ENCODE peak calls at places on chromosomes 5 and 9, in nine cellular contexts. M, R, Q, K, F, Y, J, N and U are unnamed samples.

GRCh38 chr9:85605905-85606304 is 135.8 kb downstream of the AGTPBP1 start:
- DNase-seq in M (no peak), R (no peak), Q (no peak), K (no peak), F (no peak), Y (no peak), J (no peak), N (no peak), U (no peak)

GRCh38 chr5:14551211-14551610 is 30.4 kb upstream of the OTULINL start:
- DNase-seq in M (no peak), R (no peak), Q (no peak), K (no peak), F (no peak), Y (no peak), J (no peak), N (no peak), U (no peak)

GRCh38 chr9:72586388-72587160 is 65.2 kb downstream of the TMC1 start:
- DNase-seq in M (peak; percentile 88), R (peak; percentile 91), Q (peak; percentile 89), K (peak; percentile 37), F (peak; percentile 51), Y (no peak), J (peak; percentile 92), N (no peak), U (no peak)

GRCh38 chr9:135218331-135219225 is 131.1 kb downstream of the OLFM1 start:
- DNase-seq in M (no peak), R (no peak), Q (no peak), K (no peak), F (no peak), Y (no peak), J (no peak), N (peak; percentile 60), U (no peak)

GRCh38 chr9:110142868-110143866 is 64.8 kb downstream of the C9orf152 start:
- DNase-seq in M (peak; percentile 43), R (no peak), Q (no peak), K (no peak), F (no peak), Y (peak; percentile 37), J (peak; percentile 46), N (no peak), U (no peak)

GRCh38 chr9:73023025-73023541 is 70.2 kb upstream of the ALDH1A1 start:
- DNase-seq in M (peak; percentile 79), R (peak; percentile 81), Q (peak; percentile 81), K (peak; percentile 27), F (peak; percentile 38), Y (peak; percentile 42), J (peak; percentile 82), N (no peak), U (no peak)

GRCh38 chr9:136051568-136052432 is 43.3 kb downstream of the NACC2 start:
- DNase-seq in M (peak; percentile 87), R (peak; percentile 97), Q (peak; percentile 94), K (peak; percentile 80), F (no peak), Y (no peak), J (peak; percentile 92), N (peak; percentile 85), U (peak; percentile 60)

GRCh38 chr5:36366883-36367282 is 65.2 kb upstream of the RANBP3L start:
- DNase-seq in M (peak; percentile 61), R (no peak), Q (peak; percentile 20), K (no peak), F (no peak), Y (no peak), J (peak; percentile 44), N (no peak), U (no peak)

GRCh38 chr5:43008369-43009158 is 31.6 kb downstream of the ANXA2R start:
- DNase-seq in M (peak; percentile 96), R (peak; percentile 94), Q (peak; percentile 96), K (peak; percentile 79), F (no peak), Y (peak; percentile 92), J (peak; percentile 91), N (peak; percentile 62), U (no peak)

GRCh38 chr5:4142842-4143241 is 547.2 kb downstream of the IRX1 start:
- DNase-seq in M (no peak), R (no peak), Q (no peak), K (no peak), F (no peak), Y (no peak), J (no peak), N (no peak), U (no peak)

GRCh38 chr5:75465480-75465879 is 45.9 kb downstream of the CERT1 start:
- DNase-seq in M (peak; percentile 93), R (no peak), Q (peak; percentile 17), K (no peak), F (no peak), Y (no peak), J (peak; percentile 77), N (no peak), U (no peak)

GRCh38 chr9:112971415-112971814 is 40.6 kb downstream of the ZNF883 start:
- DNase-seq in M (peak; percentile 15), R (peak; percentile 22), Q (no peak), K (no peak), F (no peak), Y (no peak), J (peak; percentile 2), N (no peak), U (no peak)

GRCh38 chr5:175753536-175753890 is 95.6 kb downstream of the HRH2 start:
- DNase-seq in M (no peak), R (no peak), Q (no peak), K (no peak), F (no peak), Y (no peak), J (no peak), N (no peak), U (no peak)

GRCh38 chr9:91426123-91426745 is 2.6 kb upstream of the NFIL3 start:
- DNase-seq in M (peak; percentile 82), R (peak; percentile 75), Q (peak; percentile 66), K (no peak), F (no peak), Y (no peak), J (peak; percentile 63), N (no peak), U (no peak)

GRCh38 chr5:131171276-131171815 is 602 bp downstream of the LYRM7 start:
- DNase-seq in M (no peak), R (peak; percentile 80), Q (no peak), K (no peak), F (no peak), Y (no peak), J (no peak), N (no peak), U (no peak)

GRCh38 chr9:37486616-37487544 is 1.1 kb downstream of the POLR1E start:
- DNase-seq in M (peak; percentile 94), R (peak; percentile 89), Q (peak; percentile 94), K (peak; percentile 91), F (peak; percentile 85), Y (no peak), J (peak; percentile 98), N (no peak), U (no peak)

GRCh38 chr9:35829764-35830096 is 702 bp downstream of the TMEM8B start:
- DNase-seq in M (no peak), R (no peak), Q (no peak), K (no peak), F (no peak), Y (no peak), J (no peak), N (no peak), U (no peak)
- TF ChIP-seq CTCF in M (no peak), R (no peak), Q (no peak), K (no peak), F (no peak), Y (no peak), J (no peak), N (no peak), U (no peak)

DNA sequence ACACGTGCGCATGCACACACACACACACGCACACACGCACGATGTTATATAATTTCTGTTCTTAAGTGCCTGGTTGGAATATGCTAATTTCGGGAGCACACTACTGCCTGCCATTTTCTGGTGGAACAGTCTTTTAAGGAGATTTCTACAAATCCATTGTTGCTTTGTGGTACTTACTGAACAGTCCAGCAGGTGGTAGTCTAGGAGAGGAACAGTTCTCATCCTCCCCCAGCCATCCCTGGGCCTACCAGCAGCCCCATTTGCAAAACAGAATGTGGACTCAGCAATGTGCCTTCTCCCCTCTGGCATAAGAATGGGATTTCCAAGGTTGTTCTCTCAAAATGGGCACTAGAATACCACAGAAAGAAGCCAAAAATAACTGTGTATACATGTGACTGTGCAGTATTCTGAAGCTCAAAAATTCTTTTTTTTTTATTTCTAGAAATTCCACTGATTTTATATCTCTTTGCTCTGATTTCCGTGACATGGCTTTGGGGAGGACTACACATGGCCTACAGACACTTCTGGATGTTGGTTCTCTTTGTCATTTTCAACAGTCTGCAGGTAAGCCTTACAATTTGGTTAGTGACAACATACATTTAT is 281.2 kb downstream of the ARRDC3 start:
- DNase-seq in M (peak; percentile 94), R (peak; percentile 79), Q (peak; percentile 90), K (peak; percentile 73), F (peak; percentile 71), Y (peak; percentile 44), J (peak; percentile 92), N (peak; percentile 53), U (peak; percentile 41)
- TF ChIP-seq CTCF in M (peak; percentile 88), R (peak; percentile 84), Q (peak; percentile 78), K (peak; percentile 83), F (peak; percentile 83), Y (peak; percentile 67), J (peak; percentile 80), N (peak; percentile 46), U (peak; percentile 87)

GRCh38 chr5:446864-447263 is 3.9 kb downstream of the EXOC3 start:
- DNase-seq in M (peak; percentile 68), R (peak; percentile 62), Q (peak; percentile 61), K (peak; percentile 8), F (no peak), Y (peak; percentile 38), J (peak; percentile 61), N (no peak), U (peak; percentile 9)
- TF ChIP-seq CTCF in M (peak; percentile 72), R (peak; percentile 63), Q (peak; percentile 65), K (peak; percentile 68), F (peak; percentile 60), Y (peak; percentile 79), J (peak; percentile 62), N (peak; percentile 48), U (peak; percentile 63)

GRCh38 chr9:19104528-19105282 is 2.0 kb upstream of the HAUS6 start:
- DNase-seq in M (no peak), R (no peak), Q (no peak), K (no peak), F (no peak), Y (no peak), J (no peak), N (no peak), U (no peak)

GRCh38 chr9:19108038-19108437 is 5.3 kb upstream of the HAUS6 start:
- DNase-seq in M (no peak), R (no peak), Q (no peak), K (no peak), F (no peak), Y (no peak), J (no peak), N (no peak), U (no peak)

GRCh38 chr9:19102181-19102630 is 498 bp downstream of the HAUS6 start:
- DNase-seq in M (no peak), R (peak; percentile 34), Q (no peak), K (no peak), F (no peak), Y (no peak), J (no peak), N (peak; percentile 77), U (no peak)

GRCh38 chr9:19101203-19101602 is 1.5 kb downstream of the HAUS6 start:
- DNase-seq in M (no peak), R (no peak), Q (no peak), K (no peak), F (no peak), Y (no peak), J (no peak), N (no peak), U (no peak)

GRCh38 chr9:19102631-19103345 is at the start of gene HAUS6:
- DNase-seq in M (peak; percentile 99), R (peak; percentile 97), Q (peak; percentile 98), K (peak; percentile 89), F (peak; percentile 93), Y (peak; percentile 97), J (peak; percentile 97), N (peak; percentile 97), U (peak; percentile 79)
- TF ChIP-seq CTCF in M (peak; percentile 63), R (peak; percentile 62), Q (peak; percentile 59), K (peak; percentile 61), F (peak; percentile 39), Y (peak; percentile 38), J (peak; percentile 78), N (peak; percentile 46), U (peak; percentile 46)